ENCODE peak calls at places on chromosomes 7 and 10, in four cellular contexts. One of them, this sample, is unnamed.

GRCh38 chr7:41809487-41810257 is 106.8 kb upstream of the INHBA start:
- DNase-seq in K562: no peak
- DNase-seq in A549: no peak
- DNase-seq in HepG2: no peak
- DNase-seq in this sample: no peak

GRCh38 chr7:53246974-53247373 is 211.5 kb downstream of the POM121L12 start:
- DNase-seq in K562: no peak
- DNase-seq in A549: no peak
- DNase-seq in HepG2: no peak
- DNase-seq in this sample: no peak

GRCh38 chr7:139958599-139959380 is 104.0 kb downstream of the PARP12 start:
- DNase-seq in K562: no peak
- DNase-seq in A549: no peak
- DNase-seq in HepG2: no peak
- DNase-seq in this sample: no peak

GRCh38 chr10:124386186-124387077 is 32.3 kb downstream of the OAT start:
- DNase-seq in K562: no peak
- DNase-seq in A549: no peak
- DNase-seq in HepG2: no peak
- DNase-seq in this sample: peak

GRCh38 chr10:131726460-131726861 is 174.3 kb upstream of the PPP2R2D start:
- DNase-seq in K562: no peak
- DNase-seq in A549: no peak
- DNase-seq in HepG2: peak
- DNase-seq in this sample: peak

GRCh38 chr10:91635401-91636400 is 2.8 kb upstream of the PPP1R3C start:
- DNase-seq in K562: peak
- DNase-seq in A549: peak
- DNase-seq in HepG2: peak
- DNase-seq in this sample: peak

GRCh38 chr7:34849163-34849960 is 187.9 kb downstream of the DPY19L1 start:
- DNase-seq in K562: no peak
- DNase-seq in A549: peak
- DNase-seq in HepG2: peak
- DNase-seq in this sample: no peak

GRCh38 chr10:27679996-27680395 is 65.6 kb downstream of the MKX start:
- DNase-seq in K562: no peak
- DNase-seq in A549: no peak
- DNase-seq in HepG2: no peak
- DNase-seq in this sample: peak

GRCh38 chr7:155741805-155742204 is 70.5 kb downstream of the SHH start:
- DNase-seq in K562: no peak
- DNase-seq in A549: no peak
- DNase-seq in HepG2: no peak
- DNase-seq in this sample: no peak

GRCh38 chr7:30285531-30286284 is 1.3 kb downstream of the ZNRF2 start:
- DNase-seq in K562: peak
- DNase-seq in A549: no peak
- DNase-seq in HepG2: peak
- DNase-seq in this sample: peak

GRCh38 chr10:61973169-61973568 is 71.7 kb downstream of the ARID5B start:
- DNase-seq in K562: no peak
- DNase-seq in A549: no peak
- DNase-seq in HepG2: no peak
- DNase-seq in this sample: no peak

GRCh38 chr7:111096997-111097396 is 6.1 kb downstream of the LRRN3 start:
- DNase-seq in K562: no peak
- DNase-seq in A549: no peak
- DNase-seq in HepG2: no peak
- DNase-seq in this sample: no peak

GRCh38 chr10:28991738-28992270 is 297.1 kb upstream of the LYZL1 start:
- DNase-seq in K562: peak
- DNase-seq in A549: peak
- DNase-seq in HepG2: peak
- DNase-seq in this sample: peak

GRCh38 chr7:135761751-135762488 is 13.3 kb upstream of the FAM180A start:
- DNase-seq in K562: no peak
- DNase-seq in A549: no peak
- DNase-seq in HepG2: no peak
- DNase-seq in this sample: no peak

GRCh38 chr7:30920584-30921539 is 9.2 kb downstream of the AQP1 start:
- DNase-seq in K562: peak
- DNase-seq in A549: no peak
- DNase-seq in HepG2: no peak
- DNase-seq in this sample: peak

GRCh38 chr10:36666451-36666850 is 458.9 kb upstream of the ANKRD30A start:
- DNase-seq in K562: no peak
- DNase-seq in A549: no peak
- DNase-seq in HepG2: no peak
- DNase-seq in this sample: no peak

GRCh38 chr10:7117806-7118674 is 292.8 kb downstream of the SFMBT2 start:
- DNase-seq in K562: no peak
- DNase-seq in A549: no peak
- DNase-seq in HepG2: no peak
- DNase-seq in this sample: no peak

GRCh38 chr7:108459922-108460551 is 3.8 kb upstream of the NRCAM start:
- DNase-seq in K562: peak
- DNase-seq in A549: peak
- DNase-seq in HepG2: peak
- DNase-seq in this sample: no peak

GRCh38 chr7:20794676-20795075 is 8.0 kb upstream of the SP8 start:
- DNase-seq in K562: no peak
- DNase-seq in A549: no peak
- DNase-seq in HepG2: no peak
- DNase-seq in this sample: no peak

GRCh38 chr10:70367195-70367796 is 15.1 kb downstream of the LRRC20 start:
- DNase-seq in K562: no peak
- DNase-seq in A549: no peak
- DNase-seq in HepG2: no peak
- DNase-seq in this sample: no peak

GRCh38 chr10:129945941-129946760 is 17.9 kb downstream of the EBF3 start:
- DNase-seq in K562: no peak
- DNase-seq in A549: no peak
- DNase-seq in HepG2: no peak
- DNase-seq in this sample: no peak

GRCh38 chr10:119658274-119658673 is 7.1 kb downstream of the BAG3 start:
- DNase-seq in K562: peak
- DNase-seq in A549: peak
- DNase-seq in HepG2: peak
- DNase-seq in this sample: no peak

GRCh38 chr7:95545007-95545615 is 51.2 kb downstream of the PDK4 start:
- DNase-seq in K562: peak
- DNase-seq in A549: peak
- DNase-seq in HepG2: peak
- DNase-seq in this sample: no peak

GRCh38 chr10:86325158-86325557 is 41.4 kb downstream of the GRID1 start:
- DNase-seq in K562: no peak
- DNase-seq in A549: no peak
- DNase-seq in HepG2: no peak
- DNase-seq in this sample: no peak

GRCh38 chr7:477626-478220 is 41.9 kb downstream of the PDGFA start:
- DNase-seq in K562: no peak
- DNase-seq in A549: no peak
- DNase-seq in HepG2: no peak
- DNase-seq in this sample: no peak

GRCh38 chr7:37282927-37283326 is 165.7 kb downstream of the ELMO1 start:
- DNase-seq in K562: no peak
- DNase-seq in A549: no peak
- DNase-seq in HepG2: no peak
- DNase-seq in this sample: no peak

GRCh38 chr7:30796105-30796869 is 25.1 kb downstream of the MINDY4 start:
- DNase-seq in K562: no peak
- DNase-seq in A549: no peak
- DNase-seq in HepG2: no peak
- DNase-seq in this sample: no peak

GRCh38 chr10:77156406-77156879 is 481.2 kb downstream of the KCNMA1 start:
- DNase-seq in K562: no peak
- DNase-seq in A549: no peak
- DNase-seq in HepG2: no peak
- DNase-seq in this sample: no peak

GRCh38 chr10:124626759-124627380 is 117.3 kb downstream of the FAM53B start:
- DNase-seq in K562: no peak
- DNase-seq in A549: no peak
- DNase-seq in HepG2: no peak
- DNase-seq in this sample: peak

GRCh38 chr7:114415054-114415997 is 711 bp downstream of the FOXP2 start:
- DNase-seq in K562: no peak
- DNase-seq in A549: no peak
- DNase-seq in HepG2: no peak
- DNase-seq in this sample: no peak

GRCh38 chr7:45136106-45137060 is 21.2 kb upstream of the RAMP3 start:
- DNase-seq in K562: peak
- DNase-seq in A549: peak
- DNase-seq in HepG2: peak
- DNase-seq in this sample: peak

GRCh38 chr7:17994079-17994478 is 33.6 kb downstream of the PRPS1L1 start:
- DNase-seq in K562: no peak
- DNase-seq in A549: no peak
- DNase-seq in HepG2: no peak
- DNase-seq in this sample: no peak

GRCh38 chr7:45596665-45597095 is 22.5 kb downstream of the ADCY1 start:
- DNase-seq in K562: no peak
- DNase-seq in A549: no peak
- DNase-seq in HepG2: no peak
- DNase-seq in this sample: no peak

DNA sequence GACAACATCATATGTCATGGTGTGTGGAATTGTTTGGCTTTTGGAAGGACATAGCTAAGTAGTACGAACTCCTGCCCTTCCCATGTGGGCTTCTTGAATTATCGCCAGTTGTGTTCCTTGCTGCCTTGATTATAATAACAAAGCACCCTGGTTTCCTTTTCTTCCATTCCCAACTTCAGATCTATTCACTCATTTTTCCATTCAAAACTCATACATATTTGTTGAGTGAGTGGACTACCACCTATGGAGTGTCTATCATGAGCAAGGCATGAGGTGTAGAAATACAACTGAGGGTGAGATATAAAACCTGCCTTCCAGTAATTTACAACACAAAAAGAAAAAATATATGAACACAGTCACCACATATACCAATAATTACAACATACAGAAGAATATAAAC is 4.9 kb upstream of the COL17A1 start:
- DNase-seq in K562: no peak
- DNase-seq in A549: no peak
- DNase-seq in HepG2: no peak
- DNase-seq in this sample: no peak
- TF ChIP-seq NR3C1 in K562: no peak
- TF ChIP-seq NR3C1 in A549: no peak
- TF ChIP-seq NR3C1 in HepG2: no peak
- TF ChIP-seq NR3C1 in this sample: no peak

GRCh38 chr7:46784746-46785145 is 797.2 kb downstream of the TNS3 start:
- DNase-seq in K562: no peak
- DNase-seq in A549: no peak
- DNase-seq in HepG2: no peak
- DNase-seq in this sample: no peak

GRCh38 chr7:46791180-46791579 is 790.7 kb downstream of the TNS3 start:
- DNase-seq in K562: no peak
- DNase-seq in A549: no peak
- DNase-seq in HepG2: no peak
- DNase-seq in this sample: no peak

GRCh38 chr7:46781901-46782439 is 799.9 kb downstream of the TNS3 start:
- DNase-seq in K562: no peak
- DNase-seq in A549: no peak
- DNase-seq in HepG2: no peak
- DNase-seq in this sample: no peak

GRCh38 chr7:46786995-46787394 is 794.9 kb downstream of the TNS3 start:
- DNase-seq in K562: no peak
- DNase-seq in A549: no peak
- DNase-seq in HepG2: no peak
- DNase-seq in this sample: no peak

GRCh38 chr7:46786221-46786951 is 795.5 kb downstream of the TNS3 start:
- DNase-seq in K562: no peak
- DNase-seq in A549: no peak
- DNase-seq in HepG2: no peak
- DNase-seq in this sample: no peak
- TF ChIP-seq NR3C1 in K562: no peak
- TF ChIP-seq NR3C1 in A549: no peak
- TF ChIP-seq NR3C1 in HepG2: no peak
- TF ChIP-seq NR3C1 in this sample: no peak

DNA sequence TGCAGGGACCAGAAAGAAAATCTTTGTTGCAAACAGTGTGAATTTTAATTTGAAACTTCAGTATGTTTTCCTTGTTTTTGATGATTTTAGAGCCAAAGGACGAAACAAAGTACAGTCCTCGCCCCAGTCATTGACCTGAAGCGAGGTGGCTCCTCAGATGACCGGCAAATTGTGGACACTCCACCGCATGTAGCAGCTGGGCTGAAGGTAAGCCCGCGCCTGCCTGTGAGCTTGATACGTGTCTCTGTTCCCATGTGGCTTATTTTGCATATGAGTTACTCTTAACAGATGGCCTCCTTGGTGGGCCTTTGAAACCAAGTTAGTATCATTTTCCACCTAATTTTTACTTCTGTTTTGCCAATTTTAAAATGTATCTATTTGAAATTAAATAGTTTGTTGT is 12.3 kb downstream of the RBM17 start:
- DNase-seq in K562: no peak
- DNase-seq in A549: no peak
- DNase-seq in HepG2: no peak
- DNase-seq in this sample: no peak
- TF ChIP-seq NR3C1 in K562: no peak
- TF ChIP-seq NR3C1 in A549: no peak
- TF ChIP-seq NR3C1 in HepG2: no peak
- TF ChIP-seq NR3C1 in this sample: no peak

GRCh38 chr10:51700228-51700835 is 937 bp upstream of the CSTF2T start:
- DNase-seq in K562: peak
- DNase-seq in A549: no peak
- DNase-seq in HepG2: no peak
- DNase-seq in this sample: no peak
- TF ChIP-seq NR3C1 in K562: no peak
- TF ChIP-seq NR3C1 in A549: no peak
- TF ChIP-seq NR3C1 in HepG2: no peak
- TF ChIP-seq NR3C1 in this sample: no peak

DNA sequence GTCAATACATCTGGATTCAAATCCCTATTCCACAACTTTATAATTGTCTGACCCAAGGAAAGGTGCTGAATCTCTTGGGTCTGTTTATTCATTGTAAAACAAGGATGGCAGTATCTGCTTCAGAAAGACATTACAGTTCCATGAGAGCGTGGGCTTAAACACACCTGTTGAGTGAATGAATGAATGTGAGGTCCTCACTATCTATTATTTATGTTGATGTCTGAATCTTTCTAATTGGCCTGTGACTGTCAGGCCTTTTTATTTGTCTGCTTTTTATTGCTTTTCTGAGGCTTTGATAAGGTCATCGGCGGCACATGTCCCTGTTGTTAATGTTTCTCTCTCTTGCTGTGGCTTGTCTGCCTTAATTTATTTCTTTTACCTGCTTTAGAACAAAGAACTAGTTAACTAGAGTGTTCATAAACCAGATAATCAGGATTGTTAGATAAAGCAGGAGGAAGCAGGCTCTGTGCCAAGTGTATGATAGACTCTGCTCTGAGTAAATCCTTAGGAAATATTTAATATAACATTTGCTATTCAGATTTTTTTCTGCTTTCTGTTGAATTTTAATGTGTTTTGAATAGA is 42.3 kb upstream of the CYCS start:
- DNase-seq in K562: no peak
- DNase-seq in A549: no peak
- DNase-seq in HepG2: no peak
- DNase-seq in this sample: no peak
- TF ChIP-seq NR3C1 in K562: no peak
- TF ChIP-seq NR3C1 in A549: no peak
- TF ChIP-seq NR3C1 in HepG2: no peak
- TF ChIP-seq NR3C1 in this sample: no peak